ENCODE peak calls at places on chromosomes 5 and 9, in ten cellular contexts. F is kidney; W is psoas muscle; P is prostate gland; I is body of pancreas; B is MM.1S; S is heart right ventricle; C is CD8-positive, alpha-beta T cell; K is spleen; D is A673. O is an unnamed sample.

GRCh38 chr9:136029556-136029955 is 65.5 kb downstream of the NACC2 start:
- DNase-seq in I (no peak), C (no peak), S (no peak), F (no peak), W (peak; percentile 12), K (no peak), D (no peak), P (no peak), B (no peak), O (no peak)

GRCh38 chr9:81237565-81238231 is 451.6 kb downstream of the TLE1 start:
- DNase-seq in S (no peak), I (no peak), K (no peak), W (no peak), F (no peak), C (no peak), B (no peak), P (no peak), D (no peak), O (no peak)

GRCh38 chr5:124972703-124973102 is 226.3 kb upstream of the ZNF608 start:
- DNase-seq in S (no peak), P (no peak), B (no peak), F (no peak), W (no peak), D (no peak), I (no peak), C (no peak), K (no peak), O (no peak)

GRCh38 chr9:97856857-97857602 is 4.0 kb downstream of the FOXE1 start:
- DNase-seq in I (no peak), C (no peak), W (no peak), F (no peak), P (no peak), D (no peak), K (no peak), S (no peak), B (no peak), O (no peak)

GRCh38 chr5:171422902-171423663 is 3.6 kb downstream of the FGF18 start:
- DNase-seq in W (peak; percentile 10), P (no peak), F (peak; percentile 76), S (peak; percentile 45), D (no peak), I (no peak), K (peak; percentile 61), C (no peak), B (no peak), O (no peak)

GRCh38 chr5:89707891-89708290 is 701.7 kb downstream of the CETN3 start:
- DNase-seq in I (no peak), B (no peak), P (no peak), K (no peak), W (no peak), D (no peak), F (no peak), C (no peak), S (no peak), O (no peak)

GRCh38 chr9:32572900-32573523 is at the start of gene NDUFB6:
- DNase-seq in I (peak; percentile 92), C (peak; percentile 97), B (peak; percentile 97), S (peak; percentile 95), F (peak; percentile 97), P (peak; percentile 93), W (peak; percentile 93), D (peak; percentile 97), K (peak; percentile 99), O (peak; percentile 97)

GRCh38 chr5:18985397-18985796 is 1002.6 kb downstream of the CDH18 start:
- DNase-seq in I (no peak), D (no peak), K (no peak), P (no peak), W (no peak), C (no peak), B (no peak), S (no peak), F (no peak), O (no peak)

GRCh38 chr5:31459594-31459993 is 72.3 kb downstream of the DROSHA start:
- DNase-seq in P (no peak), C (no peak), D (no peak), S (no peak), K (no peak), I (no peak), B (no peak), F (no peak), W (no peak), O (no peak)

GRCh38 chr5:174523311-174524159 is 200.8 kb upstream of the MSX2 start:
- DNase-seq in S (no peak), W (no peak), I (no peak), K (no peak), F (no peak), B (no peak), D (no peak), C (no peak), P (no peak), O (no peak)

DNA sequence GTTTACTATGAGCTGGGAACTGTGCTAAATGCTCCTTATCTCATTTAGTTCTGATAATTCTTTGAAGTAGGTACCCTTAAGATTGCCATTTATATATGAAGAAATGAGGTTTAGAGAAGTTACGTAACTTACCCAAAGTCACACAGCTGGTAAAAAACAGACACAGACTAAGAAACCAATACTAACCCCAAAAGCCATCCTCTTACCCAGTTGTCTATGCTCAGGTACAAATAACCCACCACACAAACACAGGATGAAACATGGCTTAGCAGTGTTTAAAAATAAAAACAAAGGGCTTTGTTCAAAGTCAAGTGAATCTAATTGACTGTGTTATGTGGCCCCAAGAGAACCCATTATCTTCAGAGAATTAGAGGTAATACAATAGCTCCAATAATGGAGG is 37.0 kb upstream of the IL7R start:
- DNase-seq in B (no peak), F (no peak), I (no peak), P (no peak), K (no peak), W (no peak), D (no peak), C (no peak), S (no peak), O (peak; percentile 46)
- H3K4me1 ChIP-seq in B (no peaks in the 10 kb centered on the region), F (no peaks in the 10 kb centered on the region), I (no peaks in the 10 kb centered on the region), P (no peaks in the 10 kb centered on the region), K (no peaks in the 10 kb centered on the region), W (no peaks in the 10 kb centered on the region), D (no peaks in the 10 kb centered on the region), C (peaks cover 89% of the 10 kb centered on the region), S (no peaks in the 10 kb centered on the region), O (peaks cover 97% of the 10 kb centered on the region)

GRCh38 chr9:116466289-116467012 is 220.7 kb upstream of the TRIM32 start:
- DNase-seq in D (no peak), W (no peak), S (no peak), F (no peak), B (no peak), I (peak; percentile 22), P (no peak), K (no peak), C (no peak), O (no peak)

GRCh38 chr9:116469128-116469527 is 218.0 kb upstream of the TRIM32 start:
- DNase-seq in W (no peak), K (no peak), S (no peak), B (no peak), D (no peak), P (no peak), C (no peak), I (no peak), F (no peak), O (no peak)

GRCh38 chr9:116465591-116466288 is 221.4 kb upstream of the TRIM32 start:
- DNase-seq in D (no peak), C (no peak), F (no peak), P (no peak), B (no peak), S (no peak), I (no peak), W (no peak), K (no peak), O (no peak)

GRCh38 chr9:116467740-116468351 is 219.3 kb upstream of the TRIM32 start:
- DNase-seq in C (no peak), I (no peak), W (no peak), F (no peak), B (no peak), K (no peak), D (no peak), P (no peak), S (no peak), O (no peak)

DNA sequence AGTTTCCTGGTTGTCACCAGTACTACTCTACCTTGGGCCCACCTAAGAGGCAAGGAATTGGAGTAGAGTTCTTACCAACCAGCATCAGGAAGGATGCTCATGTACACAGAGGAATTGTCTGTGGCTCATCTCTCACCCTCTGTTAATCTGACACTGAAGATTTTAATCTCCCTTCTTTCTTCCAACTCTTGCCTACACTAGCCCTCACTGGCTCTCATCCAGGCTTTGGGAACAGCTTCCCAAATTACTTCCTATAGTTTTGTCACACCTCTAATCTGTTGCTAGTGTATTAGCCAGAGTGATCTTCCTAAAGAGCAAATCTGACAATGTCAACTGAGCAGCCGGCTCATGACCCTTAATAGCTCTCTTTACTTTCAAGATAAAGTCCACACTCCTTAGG is 218.7 kb upstream of the TRIM32 start:
- DNase-seq in S (no peak), I (no peak), F (no peak), P (no peak), C (no peak), K (no peak), W (no peak), B (no peak), D (peak; percentile 24), O (no peak)
- H3K4me1 ChIP-seq in S (peaks cover 17% of the 10 kb centered on the region), I (peaks cover 36% of the 10 kb centered on the region), F (peaks cover 5% of the 10 kb centered on the region), P (no peaks in the 10 kb centered on the region), C (no peaks in the 10 kb centered on the region), K (no peaks in the 10 kb centered on the region), W (no peaks in the 10 kb centered on the region), B (no peaks in the 10 kb centered on the region), D (peaks cover 36% of the 10 kb centered on the region), O (no peaks in the 10 kb centered on the region)

GRCh38 chr9:75087824-75088645 is at the start of the genes NMRK1 and OSTF1:
- DNase-seq in I (peak; percentile 93), F (peak; percentile 98), D (peak; percentile 96), S (peak; percentile 95), P (peak; percentile 95), K (peak; percentile 100), W (peak; percentile 97), C (peak; percentile 92), B (peak; percentile 97), O (peak; percentile 90)

GRCh38 chr9:75088646-75089368 is 493 bp downstream of the OSTF1 start:
- DNase-seq in P (peak; percentile 85), D (peak; percentile 35), C (no peak), S (peak; percentile 68), B (peak; percentile 41), W (peak; percentile 71), K (peak; percentile 94), I (peak; percentile 81), F (peak; percentile 83), O (no peak)

GRCh38 chr9:75090579-75090978 is 2.3 kb downstream of the OSTF1 start:
- DNase-seq in I (no peak), F (no peak), P (no peak), S (no peak), B (no peak), C (no peak), W (no peak), K (no peak), D (no peak), O (no peak)

GRCh38 chr9:75087279-75087823 is 604 bp downstream of the NMRK1 start:
- DNase-seq in I (peak; percentile 61), P (peak; percentile 41), K (no peak), B (peak; percentile 83), S (peak; percentile 29), W (peak; percentile 31), D (peak; percentile 63), C (peak; percentile 55), F (no peak), O (peak; percentile 78)

GRCh38 chr9:75089369-75089766 is 1.1 kb downstream of the OSTF1 start:
- DNase-seq in I (no peak), B (no peak), D (no peak), S (no peak), F (no peak), P (no peak), W (no peak), K (no peak), C (no peak), O (no peak)
- H3K4me1 ChIP-seq in I (peaks cover 63% of the 10 kb centered on the region), B (peaks cover 20% of the 10 kb centered on the region), D (peaks cover 7% of the 10 kb centered on the region), S (peaks cover 69% of the 10 kb centered on the region), F (peaks cover 25% of the 10 kb centered on the region), P (no peaks in the 10 kb centered on the region), W (peaks cover 17% of the 10 kb centered on the region), K (peaks cover 74% of the 10 kb centered on the region), C (peaks cover 60% of the 10 kb centered on the region), O (peaks cover 67% of the 10 kb centered on the region)

GRCh38 chr9:128448746-128449145 is 7.1 kb upstream of the ODF2 start:
- DNase-seq in I (no peak), K (no peak), P (no peak), F (no peak), S (no peak), D (no peak), C (no peak), B (no peak), W (no peak), O (no peak)
- H3K4me1 ChIP-seq in I (no peaks in the 10 kb centered on the region), K (no peaks in the 10 kb centered on the region), P (no peaks in the 10 kb centered on the region), F (no peaks in the 10 kb centered on the region), S (no peaks in the 10 kb centered on the region), D (no peaks in the 10 kb centered on the region), C (no peaks in the 10 kb centered on the region), B (no peaks in the 10 kb centered on the region), W (no peaks in the 10 kb centered on the region), O (no peaks in the 10 kb centered on the region)